ENCODE peak calls at places on chromosomes 12 and 14, in four cellular contexts. Q, O, S and N are unnamed samples.

GRCh38 chr12:88876867-88877266 is 296.6 kb upstream of the KITLG start:
- DNase-seq in Q (no peak), S (no peak), O (no peak), N (no peak)

GRCh38 chr12:58306266-58306995 is 365.1 kb downstream of the ATP23 start:
- DNase-seq in O (no peak), Q (no peak), S (no peak), N (no peak)

GRCh38 chr12:88052686-88053085 is 23.5 kb upstream of the C12orf50 start:
- DNase-seq in S (peak), O (no peak), Q (no peak), N (no peak)

GRCh38 chr12:112908548-112908947 is 1.8 kb downstream of the OAS1 start:
- DNase-seq in S (no peak), Q (no peak), O (no peak), N (no peak)

GRCh38 chr14:97120204-97121120 is 323.3 kb downstream of the VRK1 start:
- DNase-seq in S (peak), O (no peak), Q (peak), N (no peak)

GRCh38 chr12:118060301-118061010 is 523 bp downstream of the WSB2 start:
- DNase-seq in O (no peak), Q (no peak), S (peak), N (no peak)

GRCh38 chr14:90495357-90496276 is 98.8 kb downstream of the CALM1 start:
- DNase-seq in Q (no peak), O (peak), S (peak), N (no peak)

GRCh38 chr12:3304436-3305135 is 186.4 kb upstream of the PRMT8 start:
- DNase-seq in O (peak), S (no peak), Q (no peak), N (peak)

GRCh38 chr12:53777412-53777811 is 25.6 kb upstream of the CISTR start:
- DNase-seq in Q (no peak), S (no peak), O (no peak), N (no peak)

GRCh38 chr12:1502856-1503255 is 91.5 kb downstream of the FBXL14 start:
- DNase-seq in S (no peak), Q (no peak), O (no peak), N (no peak)

GRCh38 chr12:69918287-69918686 is 93.3 kb downstream of the MYRFL start:
- DNase-seq in O (no peak), S (no peak), Q (no peak), N (no peak)